ENCODE peak calls at places on chromosome 19, in seven cellular contexts. A is dorsolateral prefrontal cortex; K is caudate nucleus; E is GM04504; J is astrocyte of the cerebellum; B is SW 1271; D is activated T-helper 1 cell treated with anti-CD3 and anti-CD28 coated beads, Interleukin-2, amount 50 U/mL, for 16 hours. O is an unnamed sample.

GRCh38 chr19:2625434-2625833 is 77.1 kb downstream of the GNG7 start:
- DNase-seq in A (no peak), D (no peak), E (no peak), J (no peak), B (no peak), K (no peak), O (no peak)

GRCh38 chr19:46373573-46374359 is 26.9 kb downstream of the PPP5C start:
- DNase-seq in D (no peak), K (no peak), E (peak; percentile 32), B (peak; percentile 29), J (no peak), A (peak; percentile 56), O (peak; percentile 83)

GRCh38 chr19:57664269-57665127 is 4.2 kb upstream of the ZSCAN4 start:
- DNase-seq in B (peak; percentile 7), K (peak; percentile 13), D (no peak), J (peak; percentile 8), E (no peak), A (peak; percentile 46), O (peak; percentile 26)

GRCh38 chr19:17647071-17648020 is 40.8 kb downstream of the UNC13A start:
- DNase-seq in K (no peak), B (no peak), A (no peak), E (no peak), J (no peak), D (no peak), O (no peak)

GRCh38 chr19:18321729-18322091 is 1.2 kb downstream of the LSM4 start:
- DNase-seq in J (no peak), K (no peak), B (no peak), A (no peak), E (no peak), D (no peak), O (no peak)

GRCh38 chr19:9107375-9107774 is at the start of gene OR7G2:
- DNase-seq in A (no peak), D (no peak), B (no peak), J (no peak), E (no peak), K (no peak), O (no peak)

GRCh38 chr19:33440241-33440640 is 66.7 kb downstream of the CEBPG start:
- DNase-seq in K (no peak), A (peak; percentile 29), B (no peak), D (no peak), J (no peak), E (no peak), O (no peak)

GRCh38 chr19:33524024-33524664 is 2.6 kb upstream of the PEPD start:
- DNase-seq in A (no peak), K (no peak), E (no peak), J (no peak), D (no peak), B (no peak), O (no peak)

GRCh38 chr19:13033819-13034611 is 38.7 kb downstream of the NFIX start:
- DNase-seq in B (peak; percentile 33), A (peak; percentile 78), J (peak; percentile 58), D (no peak), E (no peak), K (peak; percentile 51), O (no peak)

GRCh38 chr19:36110487-36111199 is at the start of gene OVOL3:
- DNase-seq in J (no peak), A (no peak), K (no peak), E (no peak), B (no peak), D (no peak), O (no peak)

GRCh38 chr19:40412866-40413265 is 312 bp downstream of the PRX start:
- DNase-seq in E (no peak), K (no peak), B (no peak), D (no peak), A (no peak), J (no peak), O (no peak)

GRCh38 chr19:38733493-38734175 is 10.6 kb downstream of the CAPN12 start:
- DNase-seq in E (no peak), J (no peak), K (no peak), D (no peak), A (peak; percentile 29), B (no peak), O (no peak)

GRCh38 chr19:610071-610800 is 20.6 kb downstream of the HCN2 start:
- DNase-seq in A (no peak), D (no peak), B (no peak), J (no peak), E (no peak), K (no peak), O (no peak)

GRCh38 chr19:11300811-11301120 is 4.8 kb downstream of the TSPAN16 start:
- DNase-seq in K (peak; percentile 2), D (no peak), A (peak; percentile 51), J (no peak), B (no peak), E (no peak), O (no peak)

GRCh38 chr19:41195675-41196497 is 2.9 kb downstream of the CYP2S1 start:
- DNase-seq in K (no peak), B (no peak), D (no peak), A (no peak), J (no peak), E (no peak), O (no peak)

GRCh38 chr19:32339988-32340874 is 5.2 kb upstream of the ZNF507 start:
- DNase-seq in D (peak; percentile 18), K (peak; percentile 31), E (no peak), A (no peak), J (peak; percentile 9), B (peak; percentile 41), O (no peak)

GRCh38 chr19:2488942-2489731 is 13.2 kb downstream of the GADD45B start:
- DNase-seq in K (no peak), J (no peak), B (no peak), D (no peak), E (no peak), A (no peak), O (no peak)

GRCh38 chr19:55482967-55483671 is 1.9 kb upstream of the NAT14 start:
- DNase-seq in E (no peak), J (no peak), A (no peak), D (no peak), K (no peak), B (no peak), O (no peak)

GRCh38 chr19:12090807-12091206 is 26.3 kb downstream of the ZNF844 start:
- DNase-seq in D (peak; percentile 11), K (peak; percentile 33), J (no peak), A (no peak), E (peak; percentile 21), B (peak; percentile 20), O (no peak)

GRCh38 chr19:6736917-6737283 is 480 bp downstream of the GPR108 start:
- DNase-seq in A (no peak), B (no peak), K (no peak), J (no peak), D (no peak), E (no peak), O (no peak)

GRCh38 chr19:46015961-46016425 is 6.9 kb downstream of the PGLYRP1 start:
- DNase-seq in B (no peak), E (no peak), A (no peak), D (no peak), J (no peak), K (no peak), O (no peak)

GRCh38 chr19:1906985-1907562 is 1.9 kb downstream of the ADAT3 start:
- DNase-seq in A (no peak), B (no peak), J (no peak), E (no peak), K (no peak), D (no peak), O (no peak)

GRCh38 chr19:8484331-8484894 is 18.0 kb downstream of the PRAM1 start:
- DNase-seq in K (no peak), D (no peak), B (no peak), J (no peak), E (no peak), A (no peak), O (no peak)

O was measured in HS-27A.